ENCODE peak calls at places on chromosomes 5 and 9, in seven cellular contexts. U is cardiac muscle cell; S is PC-3; J is CD8-positive, alpha-beta T cell; M is left ventricle myocardium inferior; X is HCT116; D is astrocyte. L is an unnamed sample.
A peak's percentile ranks its signal among the peaks of the same experiment; 100 is the strongest.

GRCh38 chr9:134983506-134984371 is 66.0 kb upstream of the FCN1 start:
- DNase-seq in U (no peak), S (no peak), J (no peak), M (no peak), X (no peak), D (no peak), L (no peak)

GRCh38 chr9:36136277-36136893 is at the start of gene GLIPR2:
- DNase-seq in U (peak; percentile 88), S (peak; percentile 64), J (peak; percentile 84), M (peak; percentile 83), X (peak; percentile 26), D (no peak), L (peak; percentile 77)

GRCh38 chr5:158824167-158824882 is 275.4 kb downstream of the EBF1 start:
- DNase-seq in U (no peak), S (no peak), J (no peak), M (no peak), X (no peak), D (no peak), L (no peak)

GRCh38 chr9:89743216-89743575 is 138.4 kb downstream of the GADD45G start:
- DNase-seq in U (no peak), S (no peak), J (peak; percentile 62), M (no peak), X (no peak), D (no peak), L (no peak)

GRCh38 chr5:140042551-140043507 is at the start of gene NRG2:
- DNase-seq in U (peak; percentile 86), S (peak; percentile 53), J (peak; percentile 70), M (peak; percentile 80), X (peak; percentile 24), D (peak; percentile 17), L (peak; percentile 16)

GRCh38 chr5:119386945-119387344 is 31.1 kb downstream of the TNFAIP8 start:
- DNase-seq in U (peak; percentile 80), S (no peak), J (no peak), M (no peak), X (no peak), D (peak; percentile 19), L (no peak)

GRCh38 chr5:8843766-8844165 is 702.1 kb downstream of the SEMA5A start:
- DNase-seq in U (no peak), S (no peak), J (no peak), M (peak; percentile 31), X (no peak), D (peak; percentile 83), L (no peak)

GRCh38 chr5:131821221-131821620 is 24.4 kb upstream of the FNIP1 start:
- DNase-seq in U (no peak), S (no peak), J (no peak), M (no peak), X (no peak), D (peak; percentile 66), L (no peak)

GRCh38 chr5:123285122-123286011 is 137.8 kb downstream of the CEP120 start:
- DNase-seq in U (peak; percentile 65), S (no peak), J (no peak), M (no peak), X (no peak), D (peak; percentile 32), L (no peak)

GRCh38 chr9:18346761-18347160 is 127.2 kb upstream of the ADAMTSL1 start:
- DNase-seq in U (no peak), S (no peak), J (no peak), M (no peak), X (no peak), D (no peak), L (no peak)

GRCh38 chr9:128124873-128125574 is 2.5 kb downstream of the PTGES2 start:
- DNase-seq in U (peak; percentile 59), S (peak; percentile 57), J (peak; percentile 68), M (peak; percentile 59), X (peak; percentile 46), D (peak; percentile 14), L (peak; percentile 54)

GRCh38 chr9:94507531-94508258 is 47.2 kb upstream of the PCAT7 start:
- DNase-seq in U (no peak), S (no peak), J (no peak), M (no peak), X (no peak), D (no peak), L (peak; percentile 7)

GRCh38 chr5:91020065-91020800 is 362.9 kb downstream of the ARRDC3 start:
- DNase-seq in U (peak; percentile 20), S (no peak), J (no peak), M (no peak), X (no peak), D (peak; percentile 67), L (no peak)

GRCh38 chr5:111930407-111930806 is 173.4 kb upstream of the NREP start:
- DNase-seq in U (no peak), S (no peak), J (no peak), M (no peak), X (no peak), D (no peak), L (no peak)

GRCh38 chr9:127561491-127562270 is 50.4 kb upstream of the STXBP1 start:
- DNase-seq in U (no peak), S (peak; percentile 96), J (no peak), M (peak; percentile 74), X (peak; percentile 97), D (peak; percentile 99), L (peak; percentile 76)

GRCh38 chr5:142326480-142326938 is 1.7 kb upstream of the SPRY4 start:
- DNase-seq in U (no peak), S (no peak), J (no peak), M (no peak), X (no peak), D (no peak), L (no peak)

GRCh38 chr5:142330026-142330425 is 5.2 kb upstream of the SPRY4 start:
- DNase-seq in U (no peak), S (no peak), J (no peak), M (no peak), X (no peak), D (no peak), L (no peak)

GRCh38 chr5:142324871-142325676 is at the start of gene SPRY4:
- DNase-seq in U (peak; percentile 97), S (peak; percentile 97), J (peak; percentile 87), M (peak; percentile 92), X (peak; percentile 95), D (peak; percentile 90), L (peak; percentile 92)

GRCh38 chr5:142325677-142326479 is 1.1 kb upstream of the SPRY4 start:
- DNase-seq in U (peak; percentile 41), S (peak; percentile 82), J (peak; percentile 52), M (peak; percentile 72), X (peak; percentile 63), D (peak; percentile 44), L (peak; percentile 31)

DNA sequence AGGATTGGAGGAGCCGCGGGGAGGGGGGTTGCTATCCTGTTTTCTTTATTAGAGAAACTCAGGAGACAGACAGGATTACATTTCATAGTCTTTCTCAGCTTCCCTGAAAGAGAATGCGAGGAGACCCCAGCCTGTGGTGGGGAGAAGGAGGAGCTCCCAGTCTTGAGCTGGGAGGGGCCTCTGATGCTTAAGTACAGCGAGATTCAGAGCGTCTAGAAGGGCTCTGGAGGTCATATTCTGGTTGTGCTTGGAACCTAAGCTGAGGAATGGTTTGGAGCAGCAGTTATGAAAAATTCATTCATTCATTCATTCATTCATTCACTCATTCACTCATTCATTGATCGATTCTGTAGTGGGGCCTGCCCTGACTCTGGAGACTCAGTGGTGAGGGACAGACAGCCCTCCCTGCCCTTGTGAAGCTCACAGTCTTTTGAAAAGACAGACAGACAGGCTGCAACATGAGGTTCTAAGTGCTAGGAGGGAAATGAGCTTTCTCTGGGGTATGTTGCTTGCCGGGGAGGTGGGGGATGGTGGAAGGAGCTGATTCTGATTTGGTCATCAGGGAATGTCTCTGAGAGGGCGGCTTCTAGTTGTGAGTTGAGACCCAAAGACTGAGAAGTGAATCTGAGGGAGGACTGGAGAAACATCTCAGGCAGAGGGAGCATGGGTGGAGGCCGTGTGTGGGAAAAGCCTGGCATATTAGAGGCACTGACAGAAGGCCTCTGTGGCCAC is 2.5 kb upstream of the SPRY4 start:
- DNase-seq in U (no peak), S (peak; percentile 58), J (no peak), M (no peak), X (no peak), D (peak; percentile 51), L (no peak)
- H3K4me3 ChIP-seq in U (no peak overlapping the region), S (peak overlapping the region; percentile 89), J (no peak overlapping the region), M (no peak overlapping the region), X (peak overlapping the region; percentile 98), D (peak overlapping the region; percentile 91), L (no peak overlapping the region)

GRCh38 chr9:86939311-86939710 is 8.0 kb downstream of the GAS1 start:
- DNase-seq in U (no peak), S (no peak), J (no peak), M (no peak), X (no peak), D (no peak), L (no peak)
- H3K27me3 ChIP-seq in U (peaks cover 7% of the 10 kb centered on the region), S (peaks cover 45% of the 10 kb centered on the region), J (peaks cover 8% of the 10 kb centered on the region), M (peaks cover 46% of the 10 kb centered on the region), X (peaks cover 57% of the 10 kb centered on the region), D (peaks cover 38% of the 10 kb centered on the region), L (no peaks in the 10 kb centered on the region)

DNA sequence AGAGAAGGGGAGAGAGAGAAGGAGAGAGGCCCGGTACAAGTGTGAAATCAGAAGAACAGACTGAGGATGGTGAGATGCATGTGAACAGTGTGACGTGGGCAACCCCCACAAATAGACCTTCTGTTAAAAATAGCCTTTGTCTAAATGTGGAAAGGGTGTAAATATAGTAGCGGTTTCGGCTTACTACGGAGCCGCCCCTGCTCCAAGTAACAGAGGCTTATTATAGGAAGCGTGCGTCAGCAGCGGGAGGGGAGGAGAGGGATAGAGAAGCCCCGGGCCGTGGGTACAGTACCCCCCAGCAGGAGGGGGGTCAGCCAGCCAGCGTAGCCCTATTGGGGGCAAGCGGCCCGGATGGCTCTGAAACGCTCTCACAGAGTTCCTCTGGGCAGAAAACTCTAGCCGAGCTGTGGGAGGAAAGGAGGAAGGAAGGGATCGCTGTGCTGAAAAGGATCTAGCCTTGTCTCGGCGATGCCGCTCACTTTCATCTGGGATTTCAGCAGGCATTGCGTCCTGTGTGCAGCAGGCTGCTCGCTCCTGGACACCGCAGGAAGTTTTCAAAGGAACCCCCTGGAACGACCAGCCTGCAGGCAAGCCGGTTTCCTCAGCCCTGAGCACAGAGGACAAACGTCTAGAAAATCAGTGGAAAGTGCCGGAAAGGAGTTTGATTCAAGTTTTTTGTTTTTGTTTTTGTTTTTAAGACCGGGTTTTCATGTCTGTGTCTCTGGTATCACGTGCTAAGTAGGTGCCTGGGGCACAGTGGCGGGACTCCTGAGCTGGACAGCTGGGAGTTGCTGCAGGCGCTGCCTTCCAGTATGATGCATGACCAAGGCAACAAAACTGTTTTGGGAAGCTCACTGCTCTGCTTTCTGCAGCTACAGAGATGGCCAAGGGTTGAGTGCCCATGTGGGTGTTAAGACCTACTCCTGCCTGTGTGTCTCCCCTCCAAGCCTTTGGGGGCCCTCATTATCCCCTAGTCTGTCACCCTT is 146.6 kb downstream of the SEC61B start:
- DNase-seq in U (peak; percentile 79), S (peak; percentile 40), J (no peak), M (peak; percentile 66), X (no peak), D (peak; percentile 78), L (no peak)
- H3K4me3 ChIP-seq in U (no peak overlapping the region), S (peak overlapping the region; percentile 67), J (no peak overlapping the region), M (peak overlapping the region; percentile 65), X (no peak overlapping the region), D (peak overlapping the region; percentile 48), L (no peak overlapping the region)

GRCh38 chr5:77953374-77953773 is 177.2 kb upstream of the TBCA start:
- DNase-seq in U (no peak), S (no peak), J (no peak), M (no peak), X (no peak), D (no peak), L (no peak)
- H3K27me3 ChIP-seq in U (peaks cover 43% of the 10 kb centered on the region), S (no peaks in the 10 kb centered on the region), J (peaks cover 7% of the 10 kb centered on the region), M (peaks cover 41% of the 10 kb centered on the region), X (no peaks in the 10 kb centered on the region), D (peaks cover 12% of the 10 kb centered on the region), L (peaks cover 8% of the 10 kb centered on the region)